ENCODE peak calls at places on chromosomes 13 and 19, in five cellular contexts. One of them, this sample, is unnamed.

GRCh38 chr19:13850910-13851753 is 25.8 kb upstream of the NANOS3 start:
- DNase-seq in GM12878: no peak
- DNase-seq in K562: peak; percentile 79
- DNase-seq in H1: no peak
- DNase-seq in HepG2: peak; percentile 91
- DNase-seq in this sample: peak; percentile 89

GRCh38 chr19:45953676-45954075 is 20.0 kb downstream of the NOVA2 start:
- DNase-seq in GM12878: no peak
- DNase-seq in H1: no peak
- DNase-seq in HepG2: no peak
- DNase-seq in K562: no peak
- DNase-seq in this sample: no peak

GRCh38 chr13:58619396-58620113 is 988.0 kb downstream of the PCDH17 start:
- DNase-seq in HepG2: no peak
- DNase-seq in K562: no peak
- DNase-seq in GM12878: no peak
- DNase-seq in H1: no peak
- DNase-seq in this sample: no peak

GRCh38 chr13:110382229-110382628 is 75.1 kb downstream of the COL4A2 start:
- DNase-seq in H1: no peak
- DNase-seq in HepG2: no peak
- DNase-seq in K562: no peak
- DNase-seq in GM12878: no peak
- DNase-seq in this sample: no peak

GRCh38 chr13:111620586-111620985 is 300.1 kb downstream of the TEX29 start:
- DNase-seq in GM12878: no peak
- DNase-seq in HepG2: no peak
- DNase-seq in H1: no peak
- DNase-seq in K562: no peak
- DNase-seq in this sample: no peak

GRCh38 chr19:5001547-5002131 is 32.7 kb downstream of the KDM4B start:
- DNase-seq in H1: no peak
- DNase-seq in GM12878: no peak
- DNase-seq in HepG2: peak; percentile 58
- DNase-seq in K562: peak; percentile 71
- DNase-seq in this sample: peak; percentile 32

GRCh38 chr19:519449-519865 is 12.1 kb upstream of the CDC34 start:
- DNase-seq in HepG2: no peak
- DNase-seq in GM12878: no peak
- DNase-seq in H1: no peak
- DNase-seq in K562: no peak
- DNase-seq in this sample: no peak

GRCh38 chr13:48582086-48582485 is 49.2 kb upstream of the RCBTB2 start:
- DNase-seq in H1: no peak
- DNase-seq in GM12878: no peak
- DNase-seq in K562: no peak
- DNase-seq in HepG2: no peak
- DNase-seq in this sample: no peak

GRCh38 chr13:91596832-91597231 is 198.4 kb downstream of the GPC5 start:
- DNase-seq in HepG2: no peak
- DNase-seq in GM12878: no peak
- DNase-seq in H1: no peak
- DNase-seq in K562: no peak
- DNase-seq in this sample: no peak

DNA sequence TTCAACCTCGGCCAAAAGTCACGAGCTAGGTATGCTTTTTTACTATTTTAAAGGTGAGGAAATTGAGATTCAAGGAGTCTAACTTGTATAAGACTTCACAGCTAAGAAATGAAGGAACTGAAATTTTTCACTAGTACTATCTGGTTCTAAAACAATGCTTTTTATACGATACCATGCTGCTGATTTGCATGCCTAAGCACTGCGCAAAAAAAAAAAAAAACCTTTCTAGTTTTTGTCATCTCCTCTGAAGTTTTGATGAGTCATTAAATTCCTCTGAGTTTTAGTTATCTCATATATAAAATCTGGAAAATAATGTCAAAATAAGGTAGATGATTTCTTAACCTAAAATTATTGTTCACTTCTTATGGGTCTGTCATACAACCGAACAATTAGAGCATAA is 28.0 kb upstream of the UFM1 start:
- DNase-seq in HepG2: no peak
- DNase-seq in GM12878: no peak
- DNase-seq in H1: no peak
- DNase-seq in K562: no peak
- DNase-seq in this sample: no peak
- H2AFZ ChIP-seq in HepG2: no peak overlapping the region
- H2AFZ ChIP-seq in GM12878: no peak overlapping the region
- H2AFZ ChIP-seq in H1: no peak overlapping the region
- H2AFZ ChIP-seq in K562: peak overlapping the region; percentile 45
- H2AFZ ChIP-seq in this sample: no peak overlapping the region

GRCh38 chr19:34793562-34793961 is 20.5 kb upstream of the ZNF599 start:
- DNase-seq in HepG2: no peak
- DNase-seq in H1: no peak
- DNase-seq in K562: no peak
- DNase-seq in GM12878: no peak
- DNase-seq in this sample: no peak
- H3K79me2 ChIP-seq in HepG2: no peaks in the 10 kb centered on the region
- H3K79me2 ChIP-seq in H1: no peaks in the 10 kb centered on the region
- H3K79me2 ChIP-seq in K562: no peaks in the 10 kb centered on the region
- H3K79me2 ChIP-seq in GM12878: no peaks in the 10 kb centered on the region
- H3K79me2 ChIP-seq in this sample: no peaks in the 10 kb centered on the region

DNA sequence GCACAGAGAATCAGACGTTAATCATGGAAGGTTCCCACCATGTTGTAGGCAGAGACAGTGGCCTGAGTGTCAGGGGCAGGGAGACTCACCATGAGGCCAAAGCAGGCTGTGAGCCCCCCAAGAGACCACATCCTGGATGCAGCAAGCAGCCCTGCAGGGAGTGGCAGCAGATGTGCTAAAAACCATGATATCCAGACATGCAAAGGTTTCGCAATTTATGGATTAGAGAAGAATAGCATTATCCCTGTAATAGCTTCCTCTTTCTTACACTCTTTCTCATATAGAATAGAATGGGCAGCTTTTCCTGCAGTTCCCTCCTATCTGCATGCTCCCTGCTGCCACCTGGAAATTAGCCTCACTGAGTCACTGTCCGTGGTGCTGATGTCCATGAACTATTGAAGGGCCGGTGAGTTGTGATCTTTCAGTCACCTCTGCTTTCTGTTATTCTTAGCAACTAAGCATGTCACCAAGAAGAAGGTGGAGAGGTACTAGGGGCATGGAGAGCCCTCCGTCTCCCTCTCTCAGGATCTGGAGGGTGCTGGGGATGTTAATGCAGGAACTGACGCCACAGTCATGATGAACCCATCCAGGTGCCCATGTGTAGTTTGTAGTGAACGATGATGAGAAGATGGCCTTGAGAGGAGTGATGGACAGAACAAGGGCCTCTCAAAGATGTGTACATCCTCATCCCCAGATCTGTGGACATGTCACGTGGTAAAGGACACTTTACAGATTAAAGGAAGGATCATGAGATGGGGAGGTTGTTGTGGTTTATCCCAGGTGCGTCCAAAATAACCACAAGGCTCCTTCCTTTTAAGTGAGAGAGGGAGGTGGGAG is 9.9 kb downstream of the CEACAM4 start:
- DNase-seq in H1: no peak
- DNase-seq in HepG2: peak; percentile 9
- DNase-seq in K562: no peak
- DNase-seq in GM12878: no peak
- DNase-seq in this sample: no peak
- TF ChIP-seq ATF3 in H1: no peak
- TF ChIP-seq ATF3 in HepG2: no peak
- TF ChIP-seq ATF3 in K562: no peak
- TF ChIP-seq ATF3 in GM12878: no peak
- TF ChIP-seq ATF3 in this sample: no peak

GRCh38 chr13:75195479-75196111 is 286.4 kb downstream of the TBC1D4 start:
- DNase-seq in HepG2: no peak
- DNase-seq in K562: no peak
- DNase-seq in H1: no peak
- DNase-seq in GM12878: no peak
- DNase-seq in this sample: no peak
- H2AFZ ChIP-seq in HepG2: no peak overlapping the region
- H2AFZ ChIP-seq in K562: no peak overlapping the region
- H2AFZ ChIP-seq in H1: no peak overlapping the region
- H2AFZ ChIP-seq in GM12878: no peak overlapping the region
- H2AFZ ChIP-seq in this sample: no peak overlapping the region

GRCh38 chr19:34487651-34488051 is 6.1 kb downstream of the WTIP start:
- DNase-seq in GM12878: no peak
- DNase-seq in H1: no peak
- DNase-seq in HepG2: no peak
- DNase-seq in K562: no peak
- DNase-seq in this sample: no peak

GRCh38 chr19:34489175-34489574 is 7.6 kb downstream of the WTIP start:
- DNase-seq in GM12878: no peak
- DNase-seq in H1: no peak
- DNase-seq in HepG2: no peak
- DNase-seq in K562: no peak
- DNase-seq in this sample: no peak

GRCh38 chr19:34482380-34483250 is 1.1 kb downstream of the WTIP start:
- DNase-seq in K562: no peak
- DNase-seq in HepG2: no peak
- DNase-seq in H1: peak; percentile 72
- DNase-seq in GM12878: no peak
- DNase-seq in this sample: no peak

GRCh38 chr19:34484328-34484727 is 2.8 kb downstream of the WTIP start:
- DNase-seq in GM12878: no peak
- DNase-seq in HepG2: no peak
- DNase-seq in K562: no peak
- DNase-seq in H1: no peak
- DNase-seq in this sample: no peak

GRCh38 chr19:34485831-34486230 is 4.3 kb downstream of the WTIP start:
- DNase-seq in GM12878: no peak
- DNase-seq in K562: no peak
- DNase-seq in HepG2: no peak
- DNase-seq in H1: no peak
- DNase-seq in this sample: no peak
- H3K79me2 ChIP-seq in GM12878: no peaks in the 10 kb centered on the region
- H3K79me2 ChIP-seq in K562: no peaks in the 10 kb centered on the region
- H3K79me2 ChIP-seq in HepG2: peaks cover 2% of the 10 kb centered on the region
- H3K79me2 ChIP-seq in H1: peaks cover 6% of the 10 kb centered on the region
- H3K79me2 ChIP-seq in this sample: peaks cover 6% of the 10 kb centered on the region

GRCh38 chr13:31670831-31671617 is 68.3 kb upstream of the RXFP2 start:
- DNase-seq in K562: no peak
- DNase-seq in GM12878: no peak
- DNase-seq in H1: no peak
- DNase-seq in HepG2: no peak
- DNase-seq in this sample: no peak
- TF ChIP-seq ATF3 in K562: no peak
- TF ChIP-seq ATF3 in GM12878: no peak
- TF ChIP-seq ATF3 in H1: no peak
- TF ChIP-seq ATF3 in HepG2: no peak
- TF ChIP-seq ATF3 in this sample: no peak

DNA sequence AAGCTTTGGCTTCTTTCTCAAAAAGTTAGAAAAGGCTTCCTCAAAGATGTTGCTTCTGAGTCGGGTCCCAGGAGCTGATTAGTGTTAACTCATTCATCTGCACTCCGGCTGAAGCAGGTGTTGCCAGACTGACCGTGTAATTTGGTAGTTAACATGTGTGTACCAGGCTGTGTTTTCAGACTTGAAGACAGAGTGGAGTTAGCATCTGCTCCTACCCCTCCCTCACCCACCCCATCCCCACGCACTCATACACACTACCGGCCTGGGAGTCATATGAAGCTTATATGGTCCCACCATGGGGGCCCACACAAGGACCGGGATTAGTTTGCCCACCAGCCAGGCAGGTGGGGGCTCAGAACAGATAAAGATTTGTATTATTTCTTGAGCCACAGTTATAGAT is 111.5 kb downstream of the DNAJC15 start:
- DNase-seq in K562: no peak
- DNase-seq in H1: no peak
- DNase-seq in GM12878: no peak
- DNase-seq in HepG2: no peak
- DNase-seq in this sample: no peak
- H2AFZ ChIP-seq in K562: no peak overlapping the region
- H2AFZ ChIP-seq in H1: no peak overlapping the region
- H2AFZ ChIP-seq in GM12878: no peak overlapping the region
- H2AFZ ChIP-seq in HepG2: no peak overlapping the region
- H2AFZ ChIP-seq in this sample: no peak overlapping the region

DNA sequence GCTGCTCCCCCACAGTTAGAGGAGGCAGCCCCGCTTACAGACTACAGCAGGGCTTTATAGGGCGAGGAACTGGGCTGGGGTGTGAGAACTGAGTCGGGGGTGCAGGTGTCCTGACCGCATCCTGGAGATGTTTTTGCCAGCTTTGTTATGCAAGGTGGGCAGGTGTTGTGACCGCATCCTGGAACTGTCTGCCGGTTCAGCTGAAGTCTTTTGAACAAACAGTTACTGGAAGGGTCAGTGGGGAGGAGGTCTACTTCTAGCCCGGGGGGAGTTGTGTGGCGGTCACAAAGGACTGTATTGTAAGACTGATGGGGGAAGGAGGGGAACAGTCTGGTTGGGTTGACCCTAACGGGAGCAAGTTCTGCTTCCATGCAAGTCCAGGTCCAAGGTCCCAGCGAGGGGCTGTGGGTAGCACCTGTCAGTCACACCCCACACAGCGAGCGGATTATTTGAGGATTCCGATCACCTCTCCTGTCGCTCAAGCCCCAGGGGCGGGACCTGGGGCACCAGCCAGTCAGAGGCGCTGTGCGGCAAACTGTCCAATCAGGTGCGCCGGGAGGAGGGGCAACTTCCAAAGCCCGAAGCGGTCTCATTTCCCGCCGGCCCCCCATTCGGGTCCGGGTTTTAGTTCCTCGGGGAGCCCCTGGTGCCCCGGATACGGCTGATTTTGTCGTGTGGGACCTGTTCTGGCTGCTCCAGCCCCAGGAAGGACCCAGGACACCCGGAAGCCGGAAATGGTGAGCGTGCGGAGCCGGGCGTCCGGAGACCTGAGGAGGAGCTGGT is at the start of gene ZNF101:
- DNase-seq in HepG2: peak; percentile 99
- DNase-seq in GM12878: peak; percentile 89
- DNase-seq in H1: peak; percentile 96
- DNase-seq in K562: peak; percentile 96
- DNase-seq in this sample: peak; percentile 89
- H3K79me2 ChIP-seq in HepG2: peaks cover 32% of the 10 kb centered on the region
- H3K79me2 ChIP-seq in GM12878: peaks cover 34% of the 10 kb centered on the region
- H3K79me2 ChIP-seq in H1: peaks cover 40% of the 10 kb centered on the region
- H3K79me2 ChIP-seq in K562: peaks cover 28% of the 10 kb centered on the region
- H3K79me2 ChIP-seq in this sample: peaks cover 35% of the 10 kb centered on the region

DNA sequence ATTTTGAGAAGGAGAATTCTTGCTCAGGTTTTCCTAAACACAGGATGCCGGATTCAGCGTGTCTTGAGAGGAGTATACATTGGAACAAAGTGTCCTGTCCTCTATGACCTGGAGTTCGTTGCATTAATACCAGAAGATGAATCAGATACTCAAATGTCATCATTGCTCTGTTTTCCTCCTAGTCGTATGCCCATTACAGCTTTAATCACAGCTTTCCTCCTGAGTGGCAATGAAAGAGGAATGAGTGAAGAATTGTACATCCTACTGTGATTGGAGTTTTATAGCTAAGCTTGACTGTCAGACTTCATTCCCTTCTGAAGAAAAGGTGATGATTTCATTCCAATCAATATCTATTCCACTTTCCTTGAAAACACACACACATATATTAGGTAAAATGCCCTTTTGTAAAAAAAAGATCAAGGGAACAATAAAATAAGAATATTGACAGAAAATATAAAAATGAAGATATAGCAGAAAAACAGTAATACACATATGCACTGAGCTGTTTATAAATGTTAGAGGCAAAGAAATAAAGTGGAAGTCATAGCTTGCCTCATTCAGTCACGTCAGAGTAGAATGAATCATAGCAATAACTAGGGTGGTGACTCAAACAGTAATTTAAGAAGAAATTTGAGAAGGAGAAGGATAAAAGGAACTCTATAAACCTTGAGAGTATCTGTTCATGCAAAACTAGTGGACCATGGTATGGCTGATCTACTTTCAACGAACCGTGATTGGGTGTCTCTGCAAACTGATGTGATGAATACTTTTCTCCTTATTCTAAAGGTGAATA is 501.5 kb downstream of the SUCLA2 start:
- DNase-seq in K562: no peak
- DNase-seq in GM12878: no peak
- DNase-seq in HepG2: no peak
- DNase-seq in H1: no peak
- DNase-seq in this sample: no peak
- TF ChIP-seq ATF3 in K562: no peak
- TF ChIP-seq ATF3 in GM12878: no peak
- TF ChIP-seq ATF3 in HepG2: no peak
- TF ChIP-seq ATF3 in H1: no peak
- TF ChIP-seq ATF3 in this sample: no peak

This sample was measured in HCT116.